ENCODE peak calls at places on chromosome 5, in four cellular contexts. One of them, this sample, is unnamed.

GRCh38 chr5:9188131-9188530 is 357.7 kb downstream of the SEMA5A start:
- DNase-seq in amygdala: no peak
- DNase-seq in colonic mucosa: no peak
- DNase-seq in activated gamma-delta T cell treated with Interleukin-2 at 50 U/mL for 16 hours: no peak
- DNase-seq in this sample: no peak

GRCh38 chr5:12023614-12024241 is 119.5 kb upstream of the CTNND2 start:
- DNase-seq in amygdala: no peak
- DNase-seq in colonic mucosa: no peak
- DNase-seq in activated gamma-delta T cell treated with Interleukin-2 at 50 U/mL for 16 hours: no peak
- DNase-seq in this sample: no peak

GRCh38 chr5:144275329-144275728 is 104.7 kb downstream of the KCTD16 start:
- DNase-seq in amygdala: no peak
- DNase-seq in colonic mucosa: no peak
- DNase-seq in activated gamma-delta T cell treated with Interleukin-2 at 50 U/mL for 16 hours: no peak
- DNase-seq in this sample: no peak

GRCh38 chr5:18305288-18305899 is 671.1 kb downstream of the TAF11L14 start:
- DNase-seq in amygdala: no peak
- DNase-seq in colonic mucosa: no peak
- DNase-seq in activated gamma-delta T cell treated with Interleukin-2 at 50 U/mL for 16 hours: no peak
- DNase-seq in this sample: no peak

GRCh38 chr5:74326571-74327338 is 313.8 kb downstream of the ENC1 start:
- DNase-seq in amygdala: peak
- DNase-seq in colonic mucosa: peak
- DNase-seq in activated gamma-delta T cell treated with Interleukin-2 at 50 U/mL for 16 hours: peak
- DNase-seq in this sample: peak

GRCh38 chr5:95022967-95023695 is 261.8 kb downstream of the MCTP1 start:
- DNase-seq in amygdala: no peak
- DNase-seq in colonic mucosa: no peak
- DNase-seq in activated gamma-delta T cell treated with Interleukin-2 at 50 U/mL for 16 hours: no peak
- DNase-seq in this sample: peak

GRCh38 chr5:143605403-143606005 is 202.0 kb upstream of the NR3C1 start:
- DNase-seq in amygdala: no peak
- DNase-seq in colonic mucosa: peak
- DNase-seq in activated gamma-delta T cell treated with Interleukin-2 at 50 U/mL for 16 hours: no peak
- DNase-seq in this sample: no peak

GRCh38 chr5:132017738-132018625 is 6.5 kb upstream of the ACSL6 start:
- DNase-seq in amygdala: no peak
- DNase-seq in colonic mucosa: peak
- DNase-seq in activated gamma-delta T cell treated with Interleukin-2 at 50 U/mL for 16 hours: peak
- DNase-seq in this sample: no peak

GRCh38 chr5:176388003-176388340 is 426 bp downstream of the NOP16 start:
- DNase-seq in amygdala: no peak
- DNase-seq in colonic mucosa: no peak
- DNase-seq in activated gamma-delta T cell treated with Interleukin-2 at 50 U/mL for 16 hours: no peak
- DNase-seq in this sample: no peak

GRCh38 chr5:169637085-169637855 is at the start of gene DOCK2:
- DNase-seq in amygdala: no peak
- DNase-seq in colonic mucosa: peak
- DNase-seq in activated gamma-delta T cell treated with Interleukin-2 at 50 U/mL for 16 hours: peak
- DNase-seq in this sample: no peak

GRCh38 chr5:96338624-96339023 is 94.4 kb downstream of the PCSK1 start:
- DNase-seq in amygdala: no peak
- DNase-seq in colonic mucosa: peak
- DNase-seq in activated gamma-delta T cell treated with Interleukin-2 at 50 U/mL for 16 hours: no peak
- DNase-seq in this sample: no peak

GRCh38 chr5:77893225-77893860 is 117.2 kb upstream of the TBCA start:
- DNase-seq in amygdala: no peak
- DNase-seq in colonic mucosa: peak
- DNase-seq in activated gamma-delta T cell treated with Interleukin-2 at 50 U/mL for 16 hours: no peak
- DNase-seq in this sample: peak

GRCh38 chr5:172002310-172002709 is 4.1 kb downstream of the FBXW11 start:
- DNase-seq in amygdala: no peak
- DNase-seq in colonic mucosa: no peak
- DNase-seq in activated gamma-delta T cell treated with Interleukin-2 at 50 U/mL for 16 hours: no peak
- DNase-seq in this sample: no peak

GRCh38 chr5:38258319-38259061 is at the start of gene EGFLAM:
- DNase-seq in amygdala: no peak
- DNase-seq in colonic mucosa: no peak
- DNase-seq in activated gamma-delta T cell treated with Interleukin-2 at 50 U/mL for 16 hours: no peak
- DNase-seq in this sample: no peak

GRCh38 chr5:77080905-77081304 is 6.2 kb downstream of the ZBED3 start:
- DNase-seq in amygdala: no peak
- DNase-seq in colonic mucosa: no peak
- DNase-seq in activated gamma-delta T cell treated with Interleukin-2 at 50 U/mL for 16 hours: no peak
- DNase-seq in this sample: no peak

GRCh38 chr5:82164109-82164956 is 113.8 kb downstream of the RPS23 start:
- DNase-seq in amygdala: no peak
- DNase-seq in colonic mucosa: no peak
- DNase-seq in activated gamma-delta T cell treated with Interleukin-2 at 50 U/mL for 16 hours: no peak
- DNase-seq in this sample: no peak

GRCh38 chr5:135158982-135159381 is 125.0 kb upstream of the PITX1 start:
- DNase-seq in amygdala: no peak
- DNase-seq in colonic mucosa: no peak
- DNase-seq in activated gamma-delta T cell treated with Interleukin-2 at 50 U/mL for 16 hours: no peak
- DNase-seq in this sample: no peak

GRCh38 chr5:91787718-91788117 is 404.6 kb upstream of the ARRDC3 start:
- DNase-seq in amygdala: no peak
- DNase-seq in colonic mucosa: no peak
- DNase-seq in activated gamma-delta T cell treated with Interleukin-2 at 50 U/mL for 16 hours: no peak
- DNase-seq in this sample: no peak

GRCh38 chr5:73030995-73031394 is 75.2 kb downstream of the FCHO2 start:
- DNase-seq in amygdala: no peak
- DNase-seq in colonic mucosa: no peak
- DNase-seq in activated gamma-delta T cell treated with Interleukin-2 at 50 U/mL for 16 hours: no peak
- DNase-seq in this sample: no peak

GRCh38 chr5:35171991-35172390 is 58.3 kb downstream of the PRLR start:
- DNase-seq in amygdala: no peak
- DNase-seq in colonic mucosa: no peak
- DNase-seq in activated gamma-delta T cell treated with Interleukin-2 at 50 U/mL for 16 hours: no peak
- DNase-seq in this sample: no peak

GRCh38 chr5:75611324-75612210 is at the start of gene ANKDD1B:
- DNase-seq in amygdala: no peak
- DNase-seq in colonic mucosa: peak
- DNase-seq in activated gamma-delta T cell treated with Interleukin-2 at 50 U/mL for 16 hours: no peak
- DNase-seq in this sample: peak

GRCh38 chr5:157828031-157828948 is 30.7 kb downstream of the CLINT1 start:
- DNase-seq in amygdala: no peak
- DNase-seq in colonic mucosa: no peak
- DNase-seq in activated gamma-delta T cell treated with Interleukin-2 at 50 U/mL for 16 hours: no peak
- DNase-seq in this sample: no peak

GRCh38 chr5:120463991-120464626 is at the start of gene PRR16:
- DNase-seq in amygdala: no peak
- DNase-seq in colonic mucosa: peak
- DNase-seq in activated gamma-delta T cell treated with Interleukin-2 at 50 U/mL for 16 hours: no peak
- DNase-seq in this sample: peak

GRCh38 chr5:132176543-132176945 is 51.1 kb downstream of the P4HA2 start:
- DNase-seq in amygdala: no peak
- DNase-seq in colonic mucosa: no peak
- DNase-seq in activated gamma-delta T cell treated with Interleukin-2 at 50 U/mL for 16 hours: no peak
- DNase-seq in this sample: no peak